ENCODE peak calls at places on chromosomes 1 and 21, in six cellular contexts. One of them, this sample, is unnamed.

GRCh38 chr1:97930472-97930871 is 9.6 kb upstream of the DPYD start:
- DNase-seq in caudate nucleus: no peak
- DNase-seq in HEK293T: no peak
- DNase-seq in CD4-positive, alpha-beta T cell: no peak
- DNase-seq in tibial artery: no peak
- DNase-seq in GM04504: no peak
- DNase-seq in this sample: no peak

GRCh38 chr1:58440696-58441095 is 105.8 kb downstream of the OMA1 start:
- DNase-seq in caudate nucleus: no peak
- DNase-seq in HEK293T: no peak
- DNase-seq in CD4-positive, alpha-beta T cell: no peak
- DNase-seq in tibial artery: no peak
- DNase-seq in GM04504: no peak
- DNase-seq in this sample: no peak

GRCh38 chr1:183241446-183241845 is 55.4 kb downstream of the LAMC2 start:
- DNase-seq in caudate nucleus: no peak
- DNase-seq in HEK293T: no peak
- DNase-seq in CD4-positive, alpha-beta T cell: no peak
- DNase-seq in tibial artery: no peak
- DNase-seq in GM04504: peak; percentile 46
- DNase-seq in this sample: no peak

GRCh38 chr1:59128784-59129227 is 168.1 kb upstream of the FGGY start:
- DNase-seq in caudate nucleus: no peak
- DNase-seq in HEK293T: no peak
- DNase-seq in CD4-positive, alpha-beta T cell: no peak
- DNase-seq in tibial artery: no peak
- DNase-seq in GM04504: peak; percentile 67
- DNase-seq in this sample: no peak

GRCh38 chr1:46804926-46805325 is 6.1 kb downstream of the CYP4B1 start:
- DNase-seq in caudate nucleus: no peak
- DNase-seq in HEK293T: no peak
- DNase-seq in CD4-positive, alpha-beta T cell: no peak
- DNase-seq in tibial artery: peak; percentile 75
- DNase-seq in GM04504: no peak
- DNase-seq in this sample: no peak

GRCh38 chr21:39587376-39587775 is 25.4 kb upstream of the B3GALT5 start:
- DNase-seq in caudate nucleus: no peak
- DNase-seq in HEK293T: no peak
- DNase-seq in CD4-positive, alpha-beta T cell: no peak
- DNase-seq in tibial artery: no peak
- DNase-seq in GM04504: no peak
- DNase-seq in this sample: no peak

GRCh38 chr1:230163205-230163604 is 96.2 kb downstream of the GALNT2 start:
- DNase-seq in caudate nucleus: no peak
- DNase-seq in HEK293T: no peak
- DNase-seq in CD4-positive, alpha-beta T cell: no peak
- DNase-seq in tibial artery: no peak
- DNase-seq in GM04504: peak; percentile 87
- DNase-seq in this sample: no peak

GRCh38 chr1:91637539-91637994 is 136.9 kb downstream of the CDC7 start:
- DNase-seq in caudate nucleus: no peak
- DNase-seq in HEK293T: no peak
- DNase-seq in CD4-positive, alpha-beta T cell: no peak
- DNase-seq in tibial artery: no peak
- DNase-seq in GM04504: no peak
- DNase-seq in this sample: no peak

GRCh38 chr1:72892461-72892860 is 610.1 kb upstream of the NEGR1 start:
- DNase-seq in caudate nucleus: no peak
- DNase-seq in HEK293T: no peak
- DNase-seq in CD4-positive, alpha-beta T cell: no peak
- DNase-seq in tibial artery: no peak
- DNase-seq in GM04504: no peak
- DNase-seq in this sample: no peak

GRCh38 chr1:64745181-64745985 is 508 bp downstream of the RAVER2 start:
- DNase-seq in caudate nucleus: no peak
- DNase-seq in HEK293T: peak; percentile 57
- DNase-seq in CD4-positive, alpha-beta T cell: peak; percentile 4
- DNase-seq in tibial artery: peak; percentile 44
- DNase-seq in GM04504: no peak
- DNase-seq in this sample: peak; percentile 38

GRCh38 chr1:179953974-179954493 is 576 bp upstream of the CEP350 start:
- DNase-seq in caudate nucleus: no peak
- DNase-seq in HEK293T: peak; percentile 46
- DNase-seq in CD4-positive, alpha-beta T cell: peak; percentile 29
- DNase-seq in tibial artery: peak; percentile 60
- DNase-seq in GM04504: no peak
- DNase-seq in this sample: no peak

GRCh38 chr1:228837817-228838716 is 102.8 kb downstream of the RHOU start:
- DNase-seq in caudate nucleus: no peak
- DNase-seq in HEK293T: no peak
- DNase-seq in CD4-positive, alpha-beta T cell: no peak
- DNase-seq in tibial artery: peak; percentile 47
- DNase-seq in GM04504: peak; percentile 42
- DNase-seq in this sample: peak; percentile 74

GRCh38 chr1:56375184-56375837 is 204.1 kb downstream of the PLPP3 start:
- DNase-seq in caudate nucleus: no peak
- DNase-seq in HEK293T: no peak
- DNase-seq in CD4-positive, alpha-beta T cell: no peak
- DNase-seq in tibial artery: no peak
- DNase-seq in GM04504: no peak
- DNase-seq in this sample: no peak

GRCh38 chr1:29521846-29522580 is 285.7 kb downstream of the PTPRU start:
- DNase-seq in caudate nucleus: no peak
- DNase-seq in HEK293T: no peak
- DNase-seq in CD4-positive, alpha-beta T cell: no peak
- DNase-seq in tibial artery: no peak
- DNase-seq in GM04504: no peak
- DNase-seq in this sample: no peak

GRCh38 chr1:237448042-237448441 is 406.1 kb downstream of the RYR2 start:
- DNase-seq in caudate nucleus: no peak
- DNase-seq in HEK293T: no peak
- DNase-seq in CD4-positive, alpha-beta T cell: no peak
- DNase-seq in tibial artery: no peak
- DNase-seq in GM04504: no peak
- DNase-seq in this sample: no peak

GRCh38 chr1:40711465-40712404 is 20.2 kb downstream of the NFYC start:
- DNase-seq in caudate nucleus: no peak
- DNase-seq in HEK293T: no peak
- DNase-seq in CD4-positive, alpha-beta T cell: no peak
- DNase-seq in tibial artery: no peak
- DNase-seq in GM04504: no peak
- DNase-seq in this sample: no peak

This sample was measured in ovary.